ENCODE peak calls at places on chromosome 6, in six cellular contexts. One of them, this sample, is unnamed.

GRCh38 chr6:195861-196360 is 96.4 kb upstream of the DUSP22 start:
- DNase-seq in fibroblast of lung: peak; percentile 42
- DNase-seq in uterus: peak; percentile 53
- DNase-seq in cardiac muscle cell: peak; percentile 45
- DNase-seq in left lung: no peak
- DNase-seq in H1: no peak
- DNase-seq in this sample: no peak

GRCh38 chr6:18119236-18119635 is 3.2 kb downstream of the NHLRC1 start:
- DNase-seq in uterus: no peak
- DNase-seq in H1: no peak
- DNase-seq in fibroblast of lung: no peak
- DNase-seq in left lung: no peak
- DNase-seq in cardiac muscle cell: no peak
- DNase-seq in this sample: no peak

GRCh38 chr6:115370202-115370601 is 690.5 kb downstream of the FRK start:
- DNase-seq in uterus: no peak
- DNase-seq in left lung: no peak
- DNase-seq in cardiac muscle cell: no peak
- DNase-seq in fibroblast of lung: no peak
- DNase-seq in H1: no peak
- DNase-seq in this sample: no peak

GRCh38 chr6:137309078-137309762 is 90.0 kb upstream of the IFNGR1 start:
- DNase-seq in fibroblast of lung: peak; percentile 49
- DNase-seq in uterus: peak; percentile 31
- DNase-seq in H1: no peak
- DNase-seq in cardiac muscle cell: peak; percentile 23
- DNase-seq in left lung: peak; percentile 89
- DNase-seq in this sample: peak; percentile 67

GRCh38 chr6:104575536-104575935 is 284.2 kb downstream of the HACE1 start:
- DNase-seq in cardiac muscle cell: no peak
- DNase-seq in uterus: no peak
- DNase-seq in H1: no peak
- DNase-seq in fibroblast of lung: no peak
- DNase-seq in left lung: no peak
- DNase-seq in this sample: peak; percentile 48

GRCh38 chr6:139251377-139252017 is 40.3 kb downstream of the TXLNB start:
- DNase-seq in H1: no peak
- DNase-seq in fibroblast of lung: no peak
- DNase-seq in uterus: no peak
- DNase-seq in cardiac muscle cell: peak; percentile 33
- DNase-seq in left lung: no peak
- DNase-seq in this sample: no peak

GRCh38 chr6:971981-972640 is 279.2 kb upstream of the EXOC2 start:
- DNase-seq in fibroblast of lung: no peak
- DNase-seq in uterus: no peak
- DNase-seq in left lung: no peak
- DNase-seq in H1: no peak
- DNase-seq in cardiac muscle cell: no peak
- DNase-seq in this sample: no peak

GRCh38 chr6:149055195-149055899 is 262.2 kb upstream of the TAB2 start:
- DNase-seq in H1: no peak
- DNase-seq in fibroblast of lung: no peak
- DNase-seq in cardiac muscle cell: no peak
- DNase-seq in uterus: no peak
- DNase-seq in left lung: no peak
- DNase-seq in this sample: no peak

GRCh38 chr6:149501768-149502167 is 17.0 kb upstream of the ZC3H12D start:
- DNase-seq in H1: no peak
- DNase-seq in uterus: no peak
- DNase-seq in fibroblast of lung: no peak
- DNase-seq in cardiac muscle cell: no peak
- DNase-seq in left lung: no peak
- DNase-seq in this sample: no peak

GRCh38 chr6:85186546-85187170 is 263.2 kb upstream of the NT5E start:
- DNase-seq in fibroblast of lung: peak; percentile 5
- DNase-seq in uterus: no peak
- DNase-seq in cardiac muscle cell: no peak
- DNase-seq in left lung: no peak
- DNase-seq in H1: no peak
- DNase-seq in this sample: no peak

GRCh38 chr6:159074866-159075265 is 30.1 kb upstream of the TAGAP start:
- DNase-seq in cardiac muscle cell: no peak
- DNase-seq in fibroblast of lung: no peak
- DNase-seq in uterus: no peak
- DNase-seq in H1: no peak
- DNase-seq in left lung: no peak
- DNase-seq in this sample: peak; percentile 6

GRCh38 chr6:89675949-89676753 is 37.6 kb upstream of the LYRM2 start:
- DNase-seq in cardiac muscle cell: no peak
- DNase-seq in uterus: no peak
- DNase-seq in H1: no peak
- DNase-seq in fibroblast of lung: peak; percentile 63
- DNase-seq in left lung: no peak
- DNase-seq in this sample: no peak

GRCh38 chr6:4187480-4187879 is 52.1 kb upstream of the ECI2 start:
- DNase-seq in left lung: no peak
- DNase-seq in uterus: no peak
- DNase-seq in H1: no peak
- DNase-seq in fibroblast of lung: no peak
- DNase-seq in cardiac muscle cell: no peak
- DNase-seq in this sample: no peak

GRCh38 chr6:16129623-16130243 is 847 bp downstream of the MYLIP start:
- DNase-seq in cardiac muscle cell: peak; percentile 30
- DNase-seq in left lung: peak; percentile 43
- DNase-seq in H1: no peak
- DNase-seq in fibroblast of lung: peak; percentile 36
- DNase-seq in uterus: peak; percentile 36
- DNase-seq in this sample: peak; percentile 78

GRCh38 chr6:89080281-89081128 is at the start of gene PNRC1:
- DNase-seq in left lung: peak; percentile 100
- DNase-seq in cardiac muscle cell: peak; percentile 100
- DNase-seq in uterus: peak; percentile 100
- DNase-seq in H1: peak; percentile 100
- DNase-seq in fibroblast of lung: peak; percentile 100
- DNase-seq in this sample: peak; percentile 100

GRCh38 chr6:41748102-41748477 is 893 bp upstream of the PGC start:
- DNase-seq in left lung: no peak
- DNase-seq in fibroblast of lung: no peak
- DNase-seq in uterus: no peak
- DNase-seq in cardiac muscle cell: no peak
- DNase-seq in H1: no peak
- DNase-seq in this sample: no peak

GRCh38 chr6:99997141-99997540 is 3.1 kb upstream of the MCHR2 start:
- DNase-seq in fibroblast of lung: no peak
- DNase-seq in H1: no peak
- DNase-seq in cardiac muscle cell: no peak
- DNase-seq in uterus: no peak
- DNase-seq in left lung: no peak
- DNase-seq in this sample: no peak

GRCh38 chr6:99991955-99992354 is 2.1 kb downstream of the MCHR2 start:
- DNase-seq in uterus: no peak
- DNase-seq in cardiac muscle cell: no peak
- DNase-seq in H1: no peak
- DNase-seq in left lung: no peak
- DNase-seq in fibroblast of lung: no peak
- DNase-seq in this sample: no peak

GRCh38 chr6:99995916-99996315 is 1.9 kb upstream of the MCHR2 start:
- DNase-seq in uterus: no peak
- DNase-seq in H1: no peak
- DNase-seq in cardiac muscle cell: no peak
- DNase-seq in left lung: no peak
- DNase-seq in fibroblast of lung: no peak
- DNase-seq in this sample: no peak

GRCh38 chr6:99993146-99993532 is 884 bp downstream of the MCHR2 start:
- DNase-seq in left lung: no peak
- DNase-seq in H1: no peak
- DNase-seq in cardiac muscle cell: no peak
- DNase-seq in uterus: no peak
- DNase-seq in fibroblast of lung: no peak
- DNase-seq in this sample: no peak

DNA sequence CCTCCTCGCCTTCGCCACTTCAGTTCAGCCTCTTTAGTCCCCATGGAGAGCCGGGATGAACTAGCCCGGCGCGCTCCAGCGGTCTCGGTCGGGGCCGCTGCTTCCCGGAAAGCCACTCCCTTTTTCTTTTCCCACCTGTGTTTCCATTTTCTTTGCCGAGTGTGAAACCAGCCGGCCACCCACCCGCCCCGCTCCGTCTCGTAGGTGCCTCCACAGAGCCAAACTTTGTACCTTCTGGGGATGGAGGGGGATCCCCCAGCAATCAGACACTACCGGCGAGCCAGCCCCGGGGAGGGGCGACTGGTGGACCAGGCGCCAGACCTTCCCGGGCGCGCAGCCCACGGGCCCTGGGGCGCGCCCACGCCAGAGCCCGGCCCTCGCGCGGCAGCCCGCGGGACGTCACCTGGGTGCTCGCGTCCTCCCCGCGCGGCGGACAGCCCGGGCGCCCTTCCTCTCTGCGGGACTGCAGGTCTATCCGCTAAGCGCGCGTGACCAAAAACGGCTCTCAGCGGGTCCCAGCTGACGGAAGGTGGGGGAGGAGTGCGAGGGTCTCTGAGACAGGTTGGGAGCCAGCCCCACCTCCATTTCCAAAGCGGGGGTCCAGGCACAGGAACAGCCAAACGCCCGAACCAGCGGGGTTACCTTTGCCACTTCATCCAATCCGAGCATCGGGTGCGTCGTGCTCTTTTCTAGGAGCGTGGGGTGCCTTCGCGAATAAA is at the start of gene MCHR2:
- DNase-seq in fibroblast of lung: no peak
- DNase-seq in uterus: no peak
- DNase-seq in H1: no peak
- DNase-seq in cardiac muscle cell: peak; percentile 38
- DNase-seq in left lung: no peak
- DNase-seq in this sample: peak; percentile 76
- H3K4me3 ChIP-seq in fibroblast of lung: no peak within 1 kb of the TSS
- H3K4me3 ChIP-seq in uterus: no peak within 1 kb of the TSS
- H3K4me3 ChIP-seq in H1: peak within 1 kb of the TSS; percentile 69
- H3K4me3 ChIP-seq in cardiac muscle cell: peak within 1 kb of the TSS; percentile 36
- H3K4me3 ChIP-seq in left lung: peak within 1 kb of the TSS; percentile 7
- H3K4me3 ChIP-seq in this sample: peak within 1 kb of the TSS; percentile 75

DNA sequence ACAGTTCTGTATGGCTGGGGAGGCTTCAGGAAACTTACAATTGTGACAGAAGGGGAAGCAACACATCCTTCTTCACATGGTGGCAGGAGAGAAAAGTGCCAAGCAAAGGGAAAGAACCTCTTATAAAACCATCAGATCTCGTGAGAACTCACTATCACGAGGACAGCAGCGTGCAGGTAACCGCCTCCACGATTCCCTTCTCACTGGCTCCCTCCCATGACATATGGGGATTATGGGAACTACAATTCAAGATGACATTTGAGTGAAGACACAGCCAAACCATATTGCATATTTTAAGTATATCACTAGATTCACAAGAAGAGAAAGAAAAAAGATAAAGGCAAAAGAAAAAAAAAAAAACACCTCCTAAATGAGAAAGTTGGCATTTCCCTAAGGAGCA is 431.9 kb upstream of the RGS17 start:
- DNase-seq in uterus: no peak
- DNase-seq in fibroblast of lung: no peak
- DNase-seq in cardiac muscle cell: no peak
- DNase-seq in left lung: no peak
- DNase-seq in H1: no peak
- DNase-seq in this sample: no peak
- TF ChIP-seq CTCF in uterus: no peak
- TF ChIP-seq CTCF in fibroblast of lung: peak; percentile 5
- TF ChIP-seq CTCF in cardiac muscle cell: no peak
- TF ChIP-seq CTCF in left lung: no peak
- TF ChIP-seq CTCF in H1: peak; percentile 37
- TF ChIP-seq CTCF in this sample: peak; percentile 47

GRCh38 chr6:56377295-56377694 is 129.9 kb upstream of the COL21A1 start:
- DNase-seq in H1: no peak
- DNase-seq in uterus: no peak
- DNase-seq in cardiac muscle cell: no peak
- DNase-seq in fibroblast of lung: no peak
- DNase-seq in left lung: no peak
- DNase-seq in this sample: no peak
- H3K27ac ChIP-seq in H1: no peak overlapping the region
- H3K27ac ChIP-seq in uterus: peak overlapping the region; percentile 69
- H3K27ac ChIP-seq in cardiac muscle cell: no peak overlapping the region
- H3K27ac ChIP-seq in fibroblast of lung: no peak overlapping the region
- H3K27ac ChIP-seq in left lung: no peak overlapping the region
- H3K27ac ChIP-seq in this sample: no peak overlapping the region

GRCh38 chr6:54070025-54070424 is 41.2 kb upstream of the MLIP start:
- DNase-seq in cardiac muscle cell: no peak
- DNase-seq in H1: no peak
- DNase-seq in uterus: no peak
- DNase-seq in left lung: no peak
- DNase-seq in fibroblast of lung: no peak
- DNase-seq in this sample: no peak
- H3K4me3 ChIP-seq in cardiac muscle cell: no peak overlapping the region
- H3K4me3 ChIP-seq in H1: no peak overlapping the region
- H3K4me3 ChIP-seq in uterus: no peak overlapping the region
- H3K4me3 ChIP-seq in left lung: no peak overlapping the region
- H3K4me3 ChIP-seq in fibroblast of lung: peak overlapping the region; percentile 26
- H3K4me3 ChIP-seq in this sample: no peak overlapping the region

DNA sequence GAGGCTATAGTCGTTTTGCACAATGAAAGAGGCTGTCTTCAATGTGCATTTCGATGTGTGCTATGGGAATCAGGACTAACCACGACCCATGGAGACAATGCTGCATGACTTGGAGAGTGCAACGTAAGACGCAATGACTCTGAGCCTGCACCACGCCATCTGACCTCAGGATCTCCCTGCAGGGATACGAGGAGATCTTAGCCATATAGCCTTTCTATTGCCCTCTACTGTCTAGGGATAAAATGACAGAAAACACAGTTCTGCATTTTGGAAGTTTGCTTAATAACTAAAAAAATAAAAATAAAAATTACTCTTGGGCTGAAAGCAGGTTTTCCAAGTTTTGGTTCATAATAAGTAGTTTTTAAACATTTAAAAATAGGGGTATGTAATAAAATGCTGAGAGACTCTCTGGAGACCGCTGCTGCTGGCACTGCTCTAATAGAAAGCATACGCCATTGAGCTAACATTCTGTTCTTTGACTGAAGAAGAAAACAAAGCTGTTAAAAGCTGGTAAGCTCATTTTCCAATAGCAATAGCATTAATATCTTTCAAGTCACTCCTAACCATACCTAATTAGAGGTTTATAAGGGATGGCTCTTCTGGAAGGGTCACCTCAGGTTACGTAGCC is 87.2 kb downstream of the PDE7B start:
- DNase-seq in cardiac muscle cell: no peak
- DNase-seq in left lung: no peak
- DNase-seq in uterus: peak; percentile 35
- DNase-seq in fibroblast of lung: peak; percentile 68
- DNase-seq in H1: no peak
- DNase-seq in this sample: peak; percentile 61
- TF ChIP-seq CTCF in cardiac muscle cell: peak; percentile 51
- TF ChIP-seq CTCF in left lung: peak; percentile 13
- TF ChIP-seq CTCF in uterus: peak; percentile 49
- TF ChIP-seq CTCF in fibroblast of lung: peak; percentile 43
- TF ChIP-seq CTCF in H1: no peak
- TF ChIP-seq CTCF in this sample: peak; percentile 74

GRCh38 chr6:116651916-116652315 is 16.6 kb downstream of the ZUP1 start:
- DNase-seq in H1: no peak
- DNase-seq in left lung: no peak
- DNase-seq in fibroblast of lung: no peak
- DNase-seq in cardiac muscle cell: no peak
- DNase-seq in uterus: no peak
- DNase-seq in this sample: no peak
- H3K27ac ChIP-seq in H1: no peak overlapping the region
- H3K27ac ChIP-seq in left lung: no peak overlapping the region
- H3K27ac ChIP-seq in fibroblast of lung: no peak overlapping the region
- H3K27ac ChIP-seq in cardiac muscle cell: no peak overlapping the region
- H3K27ac ChIP-seq in uterus: no peak overlapping the region
- H3K27ac ChIP-seq in this sample: no peak overlapping the region

This sample was measured in endodermal cell.